ENCODE peak calls at places on chromosomes 4 and X, in nine cellular contexts. E, I, J, K, Y, Q, O, U and N are unnamed samples.
A peak's percentile ranks its signal among the peaks of the same experiment; 100 is the strongest.

GRCh38 chr4:17646693-17647092 is 32.3 kb downstream of the MED28 start:
- DNase-seq in Q (no peak), J (peak; percentile 43), E (peak; percentile 50), Y (no peak), I (no peak), U (no peak), O (no peak), K (no peak), N (no peak)

GRCh38 chr4:166198041-166198440 is 325.0 kb downstream of the TLL1 start:
- DNase-seq in Y (no peak), O (no peak), J (no peak), K (no peak), U (no peak), I (no peak), Q (no peak), E (no peak), N (no peak)

GRCh38 chr4:13413719-13414437 is 70.3 kb downstream of the RAB28 start:
- DNase-seq in Q (no peak), O (peak; percentile 10), U (no peak), K (no peak), E (no peak), I (no peak), J (no peak), Y (peak; percentile 36), N (peak; percentile 1)

GRCh38 chr4:8150152-8151090 is 8.2 kb downstream of the ABLIM2 start:
- DNase-seq in K (peak; percentile 70), E (no peak), Y (no peak), J (no peak), O (no peak), I (no peak), U (no peak), Q (no peak), N (no peak)

GRCh38 chrX:10574663-10575062 is 45.7 kb downstream of the MID1 start:
- DNase-seq in Q (no peak), E (no peak), Y (peak; percentile 42), O (no peak), U (no peak), J (no peak), K (no peak), I (no peak), N (no peak)

GRCh38 chrX:18887177-18887820 is 96.6 kb downstream of the PHKA2 start:
- DNase-seq in Q (no peak), U (no peak), J (peak; percentile 65), K (peak; percentile 72), Y (no peak), E (peak; percentile 65), O (no peak), I (no peak), N (no peak)

GRCh38 chr4:15396157-15396800 is 31.6 kb upstream of the C1QTNF7 start:
- DNase-seq in I (peak; percentile 35), Q (no peak), E (peak; percentile 73), Y (peak; percentile 42), O (peak; percentile 50), K (no peak), J (peak; percentile 44), U (no peak), N (peak; percentile 69)

GRCh38 chrX:47697171-47697570 is 38.2 kb upstream of the UXT start:
- DNase-seq in O (no peak), U (no peak), E (peak; percentile 5), J (no peak), K (no peak), Q (no peak), Y (peak; percentile 11), I (no peak), N (no peak)

GRCh38 chr4:129167640-129168260 is 71.8 kb downstream of the C4orf33 start:
- DNase-seq in Q (no peak), J (no peak), K (no peak), E (no peak), Y (no peak), I (no peak), U (no peak), O (peak; percentile 61), N (no peak)

GRCh38 chrX:18929775-18930174 is 54.1 kb downstream of the PHKA2 start:
- DNase-seq in J (no peak), E (no peak), K (no peak), Q (no peak), U (no peak), O (no peak), I (no peak), Y (no peak), N (peak; percentile 15)

GRCh38 chrX:70219938-70220764 is 14.3 kb upstream of the AWAT1 start:
- DNase-seq in U (no peak), I (no peak), Q (no peak), O (peak; percentile 22), E (peak; percentile 47), Y (peak; percentile 13), K (no peak), J (peak; percentile 25), N (no peak)

DNA sequence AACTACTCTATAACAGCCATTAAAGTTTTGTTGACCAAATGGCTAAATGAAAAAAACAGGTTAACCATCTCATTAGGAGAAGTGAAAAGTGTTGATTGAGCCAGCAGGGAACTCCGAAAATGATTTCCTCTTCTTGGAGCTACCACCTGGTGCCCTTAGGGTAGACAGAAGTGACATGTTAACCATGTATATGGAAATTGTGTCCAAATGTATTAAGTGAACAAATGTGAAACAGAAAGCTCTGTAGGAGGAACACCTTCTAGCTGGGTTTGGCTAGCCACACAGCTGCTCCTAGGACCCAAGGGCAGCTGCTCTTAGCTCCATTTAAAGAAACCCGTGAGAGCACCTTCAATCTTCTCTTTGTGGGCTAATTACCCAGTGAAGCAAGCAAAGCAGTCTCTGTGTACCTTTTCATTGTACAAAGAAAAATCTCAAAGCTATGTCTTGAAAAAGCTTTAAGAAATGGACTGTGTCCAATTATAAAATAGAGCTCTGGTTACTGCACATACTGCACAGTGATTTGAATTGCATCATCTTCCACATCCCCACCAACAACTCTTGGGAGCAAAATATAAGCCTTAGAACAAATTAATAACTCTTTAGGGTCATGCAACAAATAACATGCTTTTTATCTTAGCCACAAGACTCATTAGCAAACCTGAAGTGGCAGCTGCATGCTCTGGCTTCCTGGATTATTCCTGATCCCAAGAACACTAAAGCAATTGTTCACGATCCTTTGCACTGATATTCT is 59.2 kb upstream of the PARM1 start:
- DNase-seq in U (no peak), I (no peak), Q (no peak), K (no peak), O (no peak), Y (no peak), J (peak; percentile 9), E (peak; percentile 2), N (peak; percentile 71)
- H3K4me3 ChIP-seq in U (peak overlapping the region; percentile 33), I (no peak overlapping the region), Q (no peak overlapping the region), K (no peak overlapping the region), O (no peak overlapping the region), Y (no peak overlapping the region), J (no peak overlapping the region), E (no peak overlapping the region), N (no peak overlapping the region)

GRCh38 chr4:30904161-30904560 is 184.0 kb downstream of the PCDH7 start:
- DNase-seq in Q (no peak), U (no peak), O (no peak), E (peak; percentile 46), Y (no peak), J (no peak), I (no peak), K (no peak), N (no peak)

GRCh38 chr4:30903493-30903892 is 183.3 kb downstream of the PCDH7 start:
- DNase-seq in Y (no peak), I (no peak), E (no peak), U (no peak), Q (no peak), K (no peak), J (no peak), O (no peak), N (no peak)

GRCh38 chr4:30904593-30904992 is 184.4 kb downstream of the PCDH7 start:
- DNase-seq in U (no peak), J (no peak), I (no peak), Q (no peak), Y (no peak), E (peak; percentile 32), O (no peak), K (no peak), N (no peak)

GRCh38 chr4:30901781-30902479 is 181.8 kb downstream of the PCDH7 start:
- DNase-seq in O (no peak), E (no peak), U (no peak), Q (no peak), J (no peak), K (no peak), I (no peak), Y (no peak), N (no peak)
- TF ChIP-seq CTCF in O (no peak), E (no peak), U (no peak), Q (no peak), J (no peak), K (no peak), I (no peak), Y (no peak), N (no peak)

DNA sequence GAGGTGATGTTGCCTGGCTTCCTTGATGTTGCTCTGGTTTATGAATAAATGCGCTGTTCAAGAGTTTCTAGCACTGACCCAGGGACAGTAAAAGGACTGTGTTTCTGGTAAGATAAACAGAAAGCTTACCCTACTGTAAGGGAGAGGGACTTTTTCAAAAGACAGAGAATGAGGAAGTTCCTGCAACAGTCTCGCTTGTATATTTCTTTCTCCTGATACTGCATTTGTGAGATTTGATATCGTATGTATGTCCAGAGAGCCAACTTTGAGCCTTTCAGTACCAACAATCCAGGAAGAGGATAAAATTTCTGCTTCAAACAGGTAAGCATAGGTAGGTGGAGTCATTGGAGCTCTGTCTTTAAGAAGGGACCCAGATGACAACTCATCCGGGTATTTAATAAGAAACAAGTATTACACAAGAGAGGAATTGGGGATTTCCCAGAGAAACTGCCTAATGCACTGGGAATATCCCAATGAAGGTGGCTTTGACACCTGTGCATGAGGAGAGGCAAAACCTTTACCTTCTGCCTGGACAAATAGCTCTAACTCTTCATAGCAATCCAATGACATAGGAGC is 771 bp downstream of the DAPP1 start:
- DNase-seq in E (no peak), Y (no peak), U (no peak), K (no peak), O (no peak), J (no peak), I (no peak), Q (no peak), N (peak; percentile 50)
- H3K4me3 ChIP-seq in E (no peak overlapping the region), Y (no peak overlapping the region), U (peak overlapping the region; percentile 26), K (peak overlapping the region; percentile 30), O (no peak overlapping the region), J (no peak overlapping the region), I (peak overlapping the region; percentile 36), Q (peak overlapping the region; percentile 18), N (peak overlapping the region; percentile 76)

GRCh38 chrX:153510383-153510782 is 7.1 kb upstream of the ATP2B3 start:
- DNase-seq in Y (no peak), K (no peak), I (no peak), O (no peak), Q (no peak), E (no peak), U (no peak), J (no peak), N (no peak)

GRCh38 chrX:153504445-153505016 is 9.8 kb downstream of the BGN start:
- DNase-seq in U (no peak), O (no peak), K (no peak), E (no peak), Q (no peak), Y (no peak), I (no peak), J (no peak), N (no peak)

GRCh38 chrX:153505361-153505760 is 10.6 kb downstream of the BGN start:
- DNase-seq in I (no peak), Q (no peak), E (no peak), K (no peak), U (no peak), J (no peak), O (no peak), Y (no peak), N (no peak)

GRCh38 chrX:153509592-153509991 is 7.8 kb upstream of the ATP2B3 start:
- DNase-seq in U (no peak), K (no peak), O (no peak), J (no peak), Q (no peak), E (no peak), Y (no peak), I (no peak), N (no peak)

GRCh38 chrX:153507484-153508178 is 9.8 kb upstream of the ATP2B3 start:
- DNase-seq in Q (peak; percentile 92), U (no peak), J (peak; percentile 83), I (peak; percentile 78), K (peak; percentile 89), E (peak; percentile 84), O (peak; percentile 84), Y (peak; percentile 59), N (peak; percentile 70)
- TF ChIP-seq CTCF in Q (peak; percentile 75), U (peak; percentile 91), J (peak; percentile 86), I (peak; percentile 62), K (peak; percentile 87), E (peak; percentile 64), O (peak; percentile 65), Y (peak; percentile 57), N (peak; percentile 74)